ENCODE peak calls at places on chromosome 9, in six cellular contexts. P is lung, T is colonic mucosa, Q is ascending aorta, X is mesenchymal stem cell, B is hepatocyte. V is an unnamed sample.

GRCh38 chr9:37415011-37415719 is 7.3 kb upstream of the GRHPR start:
- DNase-seq in T (peak; percentile 82), P (peak; percentile 76), B (peak; percentile 88), Q (no peak), X (peak; percentile 82), V (peak; percentile 91)

GRCh38 chr9:90942555-90942954 is 140.9 kb downstream of the SYK start:
- DNase-seq in B (no peak), X (no peak), Q (no peak), T (no peak), P (no peak), V (no peak)

GRCh38 chr9:127078988-127079387 is 43.4 kb downstream of the ANGPTL2 start:
- DNase-seq in P (no peak), Q (no peak), X (no peak), B (no peak), T (no peak), V (no peak)

GRCh38 chr9:132079391-132080071 is at the start of gene MED27:
- DNase-seq in Q (peak; percentile 68), X (peak; percentile 92), P (peak; percentile 93), B (peak; percentile 95), T (peak; percentile 94), V (peak; percentile 98)

GRCh38 chr9:134063876-134064450 is 3.9 kb downstream of the BRD3 start:
- DNase-seq in Q (no peak), P (no peak), B (no peak), T (no peak), X (no peak), V (no peak)

GRCh38 chr9:3240651-3241268 is 285.0 kb downstream of the RFX3 start:
- DNase-seq in P (peak; percentile 66), X (peak; percentile 66), B (peak; percentile 67), T (peak; percentile 60), Q (no peak), V (peak; percentile 81)

GRCh38 chr9:127569819-127570401 is 42.2 kb upstream of the STXBP1 start:
- DNase-seq in P (peak; percentile 65), X (peak; percentile 48), T (no peak), Q (no peak), B (no peak), V (no peak)

GRCh38 chr9:24257726-24258125 is 288.0 kb downstream of the IZUMO3 start:
- DNase-seq in X (no peak), Q (no peak), P (no peak), B (no peak), T (no peak), V (no peak)

GRCh38 chr9:77015291-77016048 is 4.0 kb upstream of the FOXB2 start:
- DNase-seq in P (no peak), X (no peak), T (no peak), Q (no peak), B (no peak), V (no peak)

GRCh38 chr9:77017505-77017894 is 2.0 kb upstream of the FOXB2 start:
- DNase-seq in Q (no peak), P (no peak), B (no peak), X (no peak), T (no peak), V (no peak)

GRCh38 chr9:77018058-77019009 is 1.1 kb upstream of the FOXB2 start:
- DNase-seq in T (no peak), Q (no peak), B (no peak), P (no peak), X (no peak), V (peak; percentile 41)

GRCh38 chr9:77016111-77016525 is 3.3 kb upstream of the FOXB2 start:
- DNase-seq in P (no peak), Q (no peak), X (no peak), B (no peak), T (no peak), V (no peak)

DNA sequence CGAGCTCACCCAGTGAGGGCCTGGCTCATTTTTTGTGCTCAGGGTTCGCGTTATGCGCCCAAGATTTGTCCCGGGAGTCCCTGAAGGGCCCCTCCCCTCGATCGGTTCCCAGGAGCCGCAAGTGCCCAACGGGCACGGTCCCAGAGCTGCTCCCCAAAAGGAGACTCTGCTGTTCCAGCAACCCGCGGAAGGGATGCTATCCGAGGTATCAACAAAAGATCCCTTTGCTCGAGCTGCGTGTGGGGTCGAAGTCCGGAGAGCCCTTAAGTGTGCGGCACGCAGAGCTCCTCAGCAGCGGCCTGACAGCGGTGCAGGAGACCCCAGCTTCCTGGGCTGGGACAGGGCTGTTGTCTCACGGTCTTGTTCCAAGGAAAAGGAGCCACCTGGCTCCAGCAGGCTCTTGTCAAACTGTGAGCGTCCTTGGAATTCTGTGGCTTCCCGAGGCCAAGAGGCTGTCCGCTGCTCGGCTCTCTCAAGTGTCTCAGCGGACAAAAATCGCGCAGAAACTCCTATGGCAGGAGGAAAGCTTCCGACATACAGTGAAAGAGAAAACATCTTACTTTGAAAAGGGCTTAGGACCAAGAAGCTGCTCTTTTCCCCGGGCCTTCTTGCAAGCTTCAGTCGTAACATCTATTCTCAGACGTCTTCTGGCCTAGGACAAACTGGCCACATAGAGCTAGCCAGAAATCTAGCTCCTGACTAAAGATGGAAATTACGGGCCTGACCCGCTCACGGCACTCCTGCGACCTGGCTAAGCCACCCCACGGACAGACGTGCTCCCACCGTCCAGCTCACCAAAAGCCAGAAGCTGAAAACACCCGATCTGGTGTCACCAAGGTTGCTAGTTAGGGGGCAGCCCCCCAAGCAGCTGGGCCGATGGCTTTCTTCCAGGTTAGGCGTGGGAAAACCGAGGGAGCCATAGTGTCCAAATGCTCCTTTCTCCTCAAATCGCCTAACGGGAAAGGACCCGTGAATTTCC is 2.6 kb upstream of the FOXB2 start:
- DNase-seq in B (no peak), T (no peak), X (no peak), Q (no peak), P (no peak), V (no peak)
- H3K9me3 ChIP-seq in B (no peaks in the 10 kb centered on the region), T (no peaks in the 10 kb centered on the region), X (peaks cover 3% of the 10 kb centered on the region), Q (no peaks in the 10 kb centered on the region), P (no peaks in the 10 kb centered on the region), V (peaks cover 12% of the 10 kb centered on the region)

GRCh38 chr9:26043431-26043830 is 365.2 kb upstream of the TUSC1 start:
- DNase-seq in B (no peak), P (no peak), Q (no peak), X (no peak), T (no peak), V (no peak)
- H3K9me3 ChIP-seq in B (no peaks in the 10 kb centered on the region), P (no peaks in the 10 kb centered on the region), Q (peaks cover 5% of the 10 kb centered on the region), X (peaks cover 17% of the 10 kb centered on the region), T (no peaks in the 10 kb centered on the region), V (peaks cover 24% of the 10 kb centered on the region)

GRCh38 chr9:77021928-77022782 is 2.7 kb downstream of the FOXB2 start:
- DNase-seq in Q (no peak), P (no peak), T (no peak), X (no peak), B (no peak), V (no peak)
- H3K9me3 ChIP-seq in Q (no peaks in the 10 kb centered on the region), P (no peaks in the 10 kb centered on the region), T (no peaks in the 10 kb centered on the region), X (peaks cover 4% of the 10 kb centered on the region), B (no peaks in the 10 kb centered on the region), V (peaks cover 16% of the 10 kb centered on the region)

GRCh38 chr9:21524099-21524830 is 42.2 kb upstream of the IFNE start:
- DNase-seq in Q (no peak), X (no peak), P (no peak), T (no peak), B (no peak), V (no peak)

GRCh38 chr9:21527579-21527978 is 45.5 kb upstream of the IFNE start:
- DNase-seq in B (no peak), Q (no peak), P (no peak), X (no peak), T (no peak), V (no peak)

GRCh38 chr9:21523021-21524014 is 41.2 kb upstream of the IFNE start:
- DNase-seq in B (no peak), P (no peak), Q (no peak), X (no peak), T (no peak), V (no peak)

GRCh38 chr9:21525174-21525573 is 43.1 kb upstream of the IFNE start:
- DNase-seq in X (no peak), B (no peak), T (no peak), P (no peak), Q (no peak), V (no peak)

GRCh38 chr9:21528123-21528808 is 46.2 kb upstream of the IFNE start:
- DNase-seq in Q (no peak), X (no peak), B (no peak), T (no peak), P (no peak), V (no peak)
- H3K9me3 ChIP-seq in Q (peaks cover 4% of the 10 kb centered on the region), X (no peaks in the 10 kb centered on the region), B (no peaks in the 10 kb centered on the region), T (no peaks in the 10 kb centered on the region), P (no peaks in the 10 kb centered on the region), V (peaks cover 4% of the 10 kb centered on the region)

GRCh38 chr9:1073497-1073896 is 23.3 kb downstream of the DMRT2 start:
- DNase-seq in B (no peak), X (no peak), T (no peak), Q (no peak), P (no peak), V (no peak)
- H3K9me3 ChIP-seq in B (no peaks in the 10 kb centered on the region), X (no peaks in the 10 kb centered on the region), T (no peaks in the 10 kb centered on the region), Q (no peaks in the 10 kb centered on the region), P (no peaks in the 10 kb centered on the region), V (no peaks in the 10 kb centered on the region)

GRCh38 chr9:71890042-71890680 is 20.8 kb downstream of the ABHD17B start:
- DNase-seq in T (no peak), P (no peak), X (no peak), B (no peak), Q (no peak), V (no peak)
- H3K9me3 ChIP-seq in T (no peaks in the 10 kb centered on the region), P (no peaks in the 10 kb centered on the region), X (no peaks in the 10 kb centered on the region), B (no peaks in the 10 kb centered on the region), Q (no peaks in the 10 kb centered on the region), V (no peaks in the 10 kb centered on the region)

GRCh38 chr9:8106362-8106761 is 306.8 kb upstream of the DMAC1 start:
- DNase-seq in T (no peak), Q (no peak), B (no peak), P (no peak), X (no peak), V (no peak)
- H3K9me3 ChIP-seq in T (no peaks in the 10 kb centered on the region), Q (no peaks in the 10 kb centered on the region), B (no peaks in the 10 kb centered on the region), P (no peaks in the 10 kb centered on the region), X (no peaks in the 10 kb centered on the region), V (no peaks in the 10 kb centered on the region)

GRCh38 chr9:115939065-115939765 is 214.4 kb upstream of the PAPPA start:
- DNase-seq in P (no peak), B (no peak), Q (no peak), T (no peak), X (peak; percentile 78), V (peak; percentile 79)
- H3K9me3 ChIP-seq in P (no peaks in the 10 kb centered on the region), B (no peaks in the 10 kb centered on the region), Q (no peaks in the 10 kb centered on the region), T (no peaks in the 10 kb centered on the region), X (no peaks in the 10 kb centered on the region), V (no peaks in the 10 kb centered on the region)

GRCh38 chr9:125574136-125574877 is 132.7 kb downstream of the MAPKAP1 start:
- DNase-seq in P (no peak), Q (no peak), B (no peak), X (no peak), T (no peak), V (peak; percentile 62)
- H3K9me3 ChIP-seq in P (no peaks in the 10 kb centered on the region), Q (no peaks in the 10 kb centered on the region), B (peaks cover 16% of the 10 kb centered on the region), X (peaks cover 4% of the 10 kb centered on the region), T (no peaks in the 10 kb centered on the region), V (peaks cover 8% of the 10 kb centered on the region)

DNA sequence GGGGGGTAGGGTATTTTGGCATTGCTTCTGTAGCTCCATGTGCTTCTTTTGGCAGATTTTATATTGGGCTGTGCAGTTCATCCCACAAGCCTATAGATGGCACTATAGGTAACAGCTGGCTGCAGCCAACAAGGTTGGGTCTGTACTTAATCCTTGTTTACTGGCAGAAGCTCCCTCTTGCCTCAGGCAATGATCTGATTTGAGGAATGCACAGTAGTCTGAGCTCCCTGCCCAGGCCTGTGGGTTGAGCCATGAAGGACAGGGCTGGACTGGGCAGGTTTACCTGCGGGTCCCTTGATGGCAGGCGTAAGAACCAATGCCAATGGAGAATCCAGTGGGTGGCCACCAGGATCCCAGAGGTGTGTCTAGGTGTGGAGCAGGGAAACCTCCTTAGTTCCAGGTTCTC is 11.7 kb upstream of the OR1J2 start:
- DNase-seq in X (peak; percentile 27), T (no peak), P (no peak), B (peak; percentile 4), Q (no peak), V (peak; percentile 50)
- H3K9me3 ChIP-seq in X (peaks cover 7% of the 10 kb centered on the region), T (no peaks in the 10 kb centered on the region), P (no peaks in the 10 kb centered on the region), B (no peaks in the 10 kb centered on the region), Q (no peaks in the 10 kb centered on the region), V (peaks cover 3% of the 10 kb centered on the region)

V was measured in adipocyte.